ENCODE peak calls at places on chromosomes 3 and 15, in ten cellular contexts. B is uterus, U is H1, F is heart left ventricle, V is transverse colon, N is K562, I is body of pancreas, M is A549, S is adrenal gland, D is spleen. L is an unnamed sample.

GRCh38 chr15:99976811-99977271 is 243.6 kb upstream of the LYSMD4 start:
- DNase-seq in B (no peak), I (no peak), N (no peak), V (no peak), M (no peak), D (no peak), U (no peak), F (no peak), S (no peak), L (no peak)

GRCh38 chr3:55143928-55144671 is 216.2 kb upstream of the LRTM1 start:
- DNase-seq in M (no peak), U (no peak), S (no peak), F (no peak), B (no peak), D (no peak), N (no peak), I (no peak), V (no peak), L (no peak)

GRCh38 chr15:53976844-53977392 is 1.3 kb upstream of the UNC13C start:
- DNase-seq in I (peak; percentile 9), U (peak; percentile 51), B (no peak), V (no peak), S (no peak), M (no peak), N (no peak), F (no peak), D (no peak), L (no peak)

GRCh38 chr3:31567036-31567435 is 34.3 kb downstream of the STT3B start:
- DNase-seq in V (no peak), I (no peak), F (no peak), S (no peak), N (peak; percentile 52), D (no peak), U (no peak), M (no peak), B (no peak), L (peak; percentile 47)

GRCh38 chr3:196219194-196219969 is 3.0 kb downstream of the SLC51A start:
- DNase-seq in U (no peak), F (peak; percentile 71), M (no peak), S (peak; percentile 91), D (peak; percentile 91), I (peak; percentile 36), B (peak; percentile 63), V (peak; percentile 65), N (no peak), L (no peak)

GRCh38 chr15:85582719-85583089 is 202.3 kb downstream of the AKAP13 start:
- DNase-seq in N (peak; percentile 11), U (no peak), I (peak; percentile 81), V (peak; percentile 75), B (peak; percentile 66), F (peak; percentile 80), S (peak; percentile 69), M (no peak), D (peak; percentile 91), L (peak; percentile 79)

GRCh38 chr15:65653781-65654521 is 32.2 kb downstream of the SLC24A1 start:
- DNase-seq in B (no peak), D (no peak), F (no peak), V (no peak), S (no peak), U (no peak), I (no peak), N (no peak), M (no peak), L (no peak)

GRCh38 chr3:136250862-136251460 is 821 bp downstream of the PCCB start:
- DNase-seq in B (peak; percentile 49), N (peak; percentile 72), U (peak; percentile 51), D (peak; percentile 87), I (peak; percentile 85), S (peak; percentile 86), V (peak; percentile 69), M (no peak), F (peak; percentile 77), L (peak; percentile 62)

GRCh38 chr15:28105224-28105791 is 6.2 kb upstream of the OCA2 start:
- DNase-seq in F (no peak), B (no peak), M (no peak), S (no peak), I (no peak), N (no peak), V (no peak), U (no peak), D (no peak), L (no peak)

GRCh38 chr15:28107111-28107893 is 8.2 kb upstream of the OCA2 start:
- DNase-seq in V (no peak), B (no peak), S (no peak), F (no peak), N (no peak), D (peak; percentile 75), I (peak; percentile 16), U (peak; percentile 74), M (no peak), L (peak; percentile 12)

GRCh38 chr15:28107894-28108255 is 8.8 kb upstream of the OCA2 start:
- DNase-seq in F (no peak), I (no peak), D (no peak), V (no peak), U (no peak), B (no peak), M (no peak), S (no peak), N (no peak), L (no peak)

GRCh38 chr15:28105793-28106192 is 6.7 kb upstream of the OCA2 start:
- DNase-seq in D (no peak), U (no peak), F (no peak), V (no peak), I (no peak), M (no peak), B (no peak), N (no peak), S (no peak), L (no peak)

DNA sequence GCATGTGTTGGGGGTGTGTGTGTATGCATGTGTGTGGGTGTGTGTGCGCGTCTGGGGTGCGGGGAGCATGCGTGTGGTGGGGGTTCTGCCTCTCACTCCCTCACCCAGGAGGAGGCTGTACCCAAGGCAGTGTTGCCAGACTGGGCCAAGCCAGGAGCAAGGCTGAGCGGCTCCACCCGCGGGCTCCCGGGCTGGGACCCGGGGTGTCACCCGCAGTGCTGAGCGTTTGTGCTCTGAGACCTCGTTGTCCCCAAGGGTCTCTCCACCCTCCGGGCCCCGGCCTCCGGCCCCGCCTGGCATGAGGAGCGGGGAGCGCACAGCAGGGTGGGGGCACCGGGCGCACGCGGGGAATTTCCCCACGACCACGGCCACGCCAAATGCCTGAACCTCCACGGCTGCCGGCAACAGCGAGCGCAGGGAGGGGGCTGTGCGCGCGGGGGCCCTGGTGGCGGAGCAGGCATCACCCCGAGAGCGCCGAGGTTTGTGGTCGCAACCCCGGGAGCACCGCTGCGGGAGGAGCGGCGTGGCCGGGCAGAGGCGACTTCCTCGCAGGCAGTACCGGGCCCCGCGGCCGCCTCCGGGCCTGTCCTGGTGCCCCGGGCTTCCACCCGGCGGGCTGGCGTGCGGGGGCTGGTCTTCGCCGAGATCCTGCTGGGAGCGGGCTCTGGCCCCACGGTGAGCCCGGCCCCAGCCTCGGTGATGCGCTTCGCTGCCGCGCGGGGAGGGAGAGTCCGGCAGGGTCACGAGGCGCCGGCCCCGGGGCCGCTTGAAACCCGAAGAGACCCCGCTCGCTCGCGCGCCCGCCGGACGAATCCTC is 7.4 kb upstream of the OCA2 start:
- DNase-seq in V (no peak), N (no peak), M (peak; percentile 51), D (peak; percentile 81), U (no peak), S (no peak), I (peak; percentile 3), B (no peak), F (no peak), L (no peak)
- H3K4me3 ChIP-seq in V (peak overlapping the region; percentile 28), N (no peak overlapping the region), M (peak overlapping the region; percentile 42), D (peak overlapping the region; percentile 44), U (peak overlapping the region; percentile 59), S (peak overlapping the region; percentile 59), I (no peak overlapping the region), B (peak overlapping the region; percentile 27), F (peak overlapping the region; percentile 58), L (peak overlapping the region; percentile 32)

GRCh38 chr3:131028844-131029243 is 2.2 kb downstream of the NEK11 start:
- DNase-seq in B (no peak), N (no peak), V (no peak), S (no peak), I (no peak), U (no peak), F (no peak), D (no peak), M (no peak), L (no peak)

GRCh38 chr3:131031660-131032059 is 5.0 kb downstream of the NEK11 start:
- DNase-seq in D (no peak), F (no peak), N (no peak), U (no peak), V (no peak), I (no peak), S (no peak), B (no peak), M (no peak), L (no peak)

GRCh38 chr3:131025500-131025899 is 1.1 kb downstream of the ASTE1 start:
- DNase-seq in B (no peak), S (no peak), I (no peak), F (no peak), V (no peak), M (no peak), N (no peak), U (no peak), D (no peak), L (no peak)

DNA sequence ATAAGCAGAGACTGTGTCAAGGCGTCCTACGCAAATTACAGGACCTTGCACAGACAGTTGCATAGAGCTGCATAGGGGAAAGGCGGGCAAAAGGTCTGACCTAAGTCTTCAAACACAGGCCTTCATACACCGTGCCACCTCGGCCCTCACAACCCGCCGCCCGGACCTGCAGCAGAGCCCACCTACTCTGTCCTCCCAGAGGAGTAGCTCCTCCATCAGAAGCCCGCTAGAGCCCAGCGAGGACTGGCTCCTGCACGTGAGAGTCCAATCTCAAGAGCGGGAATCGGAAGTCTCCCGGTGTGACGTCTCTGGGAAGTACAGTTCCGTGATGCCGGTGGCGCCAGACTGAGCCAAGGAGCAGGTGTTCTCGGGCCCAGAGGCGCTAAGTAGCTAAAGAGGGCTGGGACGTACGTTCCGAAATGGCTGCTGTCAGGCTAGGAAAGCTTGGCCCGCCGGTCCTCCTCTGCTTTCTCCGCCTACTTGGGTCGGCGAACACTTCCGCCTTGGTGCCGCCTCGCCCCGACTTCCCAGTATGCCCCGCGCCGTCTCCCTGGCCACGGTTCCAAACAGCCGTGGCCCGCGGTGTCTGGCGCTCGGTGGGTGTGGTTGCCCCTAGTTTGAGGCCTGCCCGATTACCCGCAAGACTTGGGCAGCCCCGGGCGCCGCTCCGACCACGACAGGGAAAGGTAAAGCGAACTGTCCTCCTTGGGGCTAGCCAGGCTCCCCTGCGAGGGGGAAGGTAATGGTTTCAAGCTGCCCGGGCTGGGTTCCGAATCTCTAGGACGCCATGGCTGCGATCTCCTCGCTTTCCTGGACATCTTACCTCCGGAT is at the start of the genes ASTE1 and NEK11:
- DNase-seq in D (peak; percentile 98), M (peak; percentile 58), N (peak; percentile 76), U (no peak), V (peak; percentile 93), B (peak; percentile 78), S (peak; percentile 89), F (peak; percentile 93), I (peak; percentile 93), L (peak; percentile 95)
- TF ChIP-seq POLR2A in D (no peak), M (peak; percentile 62), N (peak; percentile 84), U (peak; percentile 90), V (peak; percentile 84), B (peak; percentile 46), S (peak; percentile 73), F (no peak), I (peak; percentile 44), L (peak; percentile 74)

DNA sequence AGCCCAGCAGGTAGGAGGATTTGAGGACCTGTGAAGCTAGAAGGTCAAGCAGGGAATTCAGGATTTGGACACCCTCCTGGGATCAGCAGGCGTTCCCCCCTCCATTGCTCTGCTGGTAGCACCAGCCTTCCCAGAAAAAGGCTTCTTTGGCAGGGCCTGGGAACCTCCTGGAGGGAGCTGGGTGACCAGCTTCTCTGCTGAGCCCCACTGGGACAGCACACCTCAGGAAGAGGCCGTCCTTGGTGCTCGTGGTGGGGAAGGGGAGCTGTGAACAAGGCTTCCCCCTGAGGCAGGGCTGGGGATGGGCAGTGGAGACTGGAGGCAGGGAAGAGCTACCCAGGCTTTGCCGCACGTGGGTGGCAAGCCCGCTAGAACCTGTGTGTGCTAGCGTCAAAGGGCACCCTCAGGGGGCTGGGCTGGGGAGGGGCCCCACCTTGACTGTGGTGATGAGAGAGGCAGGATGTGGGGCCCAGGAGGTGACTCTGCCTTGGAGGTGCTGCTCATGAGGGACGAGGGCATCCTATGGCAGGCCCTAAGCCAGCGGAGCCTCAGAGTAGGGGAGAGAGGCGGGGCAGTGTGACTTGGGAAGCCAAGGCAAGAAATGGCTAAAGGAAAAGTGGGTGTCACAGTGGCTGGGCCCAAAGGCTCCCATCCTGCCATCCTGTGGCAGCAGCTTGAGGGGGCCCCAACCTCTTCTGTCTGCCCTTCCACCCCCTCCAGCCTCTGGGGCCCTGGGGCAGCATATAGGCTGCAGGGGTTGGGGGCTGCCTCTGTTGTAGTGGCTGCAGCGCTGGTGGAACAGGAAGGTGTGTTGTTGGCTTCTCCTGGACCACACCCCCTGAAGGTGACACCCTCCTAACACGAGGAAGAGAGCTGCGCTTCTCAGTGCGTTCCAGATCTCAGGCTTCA is 20.7 kb downstream of the KLF13 start:
- DNase-seq in N (no peak), U (no peak), F (no peak), S (no peak), M (no peak), I (no peak), V (no peak), B (no peak), D (peak; percentile 93), L (no peak)
- H3K4me3 ChIP-seq in N (no peak overlapping the region), U (no peak overlapping the region), F (no peak overlapping the region), S (no peak overlapping the region), M (no peak overlapping the region), I (no peak overlapping the region), V (no peak overlapping the region), B (no peak overlapping the region), D (no peak overlapping the region), L (peak overlapping the region; percentile 32)

GRCh38 chr15:41494190-41494921 is 682 bp downstream of the ITPKA start:
- DNase-seq in F (no peak), U (peak; percentile 86), V (peak; percentile 46), B (no peak), D (peak; percentile 84), M (peak; percentile 17), I (peak; percentile 41), S (peak; percentile 42), N (peak; percentile 82), L (no peak)

GRCh38 chr15:41492597-41493204 is 973 bp upstream of the ITPKA start:
- DNase-seq in F (no peak), S (no peak), M (no peak), B (no peak), I (no peak), D (no peak), N (peak; percentile 55), V (no peak), U (no peak), L (no peak)

GRCh38 chr15:41493902-41494189 is 172 bp downstream of the ITPKA start:
- DNase-seq in B (no peak), N (no peak), V (no peak), I (no peak), U (no peak), D (no peak), S (no peak), F (no peak), M (no peak), L (no peak)

GRCh38 chr15:41491889-41492288 is 1.8 kb upstream of the ITPKA start:
- DNase-seq in V (no peak), N (no peak), S (no peak), U (no peak), M (no peak), I (no peak), B (no peak), D (no peak), F (no peak), L (no peak)

DNA sequence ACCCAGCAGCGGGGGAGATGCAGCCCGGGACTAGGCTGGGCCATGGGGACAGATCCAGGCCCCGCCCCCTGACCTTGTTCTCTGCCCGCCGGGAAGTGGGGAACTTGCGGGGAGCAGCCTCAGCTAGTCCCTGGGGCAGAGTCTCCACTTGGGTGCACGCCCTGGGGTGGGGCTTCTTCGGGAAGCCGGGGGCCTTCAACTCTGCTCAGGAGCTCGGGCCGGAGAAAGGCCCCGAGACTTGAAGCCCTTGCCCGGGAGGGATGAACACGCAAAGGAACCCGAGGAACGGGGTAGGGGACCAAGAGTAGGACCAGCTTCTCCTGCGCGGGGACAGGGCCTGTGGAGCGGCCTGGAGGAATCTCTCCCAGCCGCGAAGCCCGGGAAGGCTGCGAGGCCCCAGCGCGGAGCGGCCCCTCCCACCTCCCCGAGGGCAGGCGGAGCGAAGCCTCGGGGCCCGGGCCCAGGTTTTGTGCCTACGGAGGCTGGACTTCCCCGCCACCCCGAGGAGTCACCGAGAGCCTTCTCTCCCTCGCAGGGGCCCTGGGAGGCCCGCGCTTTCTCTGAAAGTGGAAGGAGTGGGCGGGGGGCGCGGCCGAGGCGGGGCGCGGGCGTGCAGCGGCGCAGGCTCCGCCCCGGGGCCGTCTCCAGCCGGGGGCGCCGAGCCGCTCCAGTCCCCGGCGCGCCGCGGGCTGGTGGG is at the start of gene ITPKA:
- DNase-seq in U (peak; percentile 85), B (peak; percentile 45), S (peak; percentile 92), F (peak; percentile 79), V (peak; percentile 92), M (peak; percentile 47), N (peak; percentile 89), I (peak; percentile 85), D (peak; percentile 90), L (peak; percentile 65)
- TF ChIP-seq POLR2A in U (no peak), B (no peak), S (peak; percentile 56), F (no peak), V (peak; percentile 75), M (no peak), N (peak; percentile 80), I (no peak), D (no peak), L (peak; percentile 85)

L was measured in Peyer's patch.